ENCODE peak calls at places on chromosomes 1 and 21, in six cellular contexts. One of them, this sample, is unnamed.

GRCh38 chr21:36992671-36993070 is 13.8 kb upstream of the RIPPLY3 start:
- DNase-seq in sigmoid colon: no peak
- DNase-seq in A549: no peak
- DNase-seq in stomach: peak; percentile 39
- DNase-seq in GM12878: no peak
- DNase-seq in SK-N-SH: no peak
- DNase-seq in this sample: no peak

GRCh38 chr1:194233069-194233468 is 1046.7 kb upstream of the B3GALT2 start:
- DNase-seq in sigmoid colon: no peak
- DNase-seq in A549: peak; percentile 3
- DNase-seq in stomach: no peak
- DNase-seq in GM12878: no peak
- DNase-seq in SK-N-SH: no peak
- DNase-seq in this sample: no peak

GRCh38 chr1:160911441-160911840 is 26.5 kb upstream of the ITLN1 start:
- DNase-seq in sigmoid colon: no peak
- DNase-seq in A549: no peak
- DNase-seq in stomach: peak; percentile 59
- DNase-seq in GM12878: no peak
- DNase-seq in SK-N-SH: no peak
- DNase-seq in this sample: no peak

GRCh38 chr1:236522937-236523703 is 662 bp upstream of the LGALS8 start:
- DNase-seq in sigmoid colon: no peak
- DNase-seq in A549: peak; percentile 28
- DNase-seq in stomach: peak; percentile 41
- DNase-seq in GM12878: no peak
- DNase-seq in SK-N-SH: no peak
- DNase-seq in this sample: peak; percentile 50

GRCh38 chr1:20079661-20080305 is 9.8 kb downstream of the PLA2G5 start:
- DNase-seq in sigmoid colon: peak; percentile 50
- DNase-seq in A549: no peak
- DNase-seq in stomach: no peak
- DNase-seq in GM12878: no peak
- DNase-seq in SK-N-SH: peak; percentile 17
- DNase-seq in this sample: no peak

GRCh38 chr1:150820710-150821521 is 12.9 kb upstream of the CTSK start:
- DNase-seq in sigmoid colon: no peak
- DNase-seq in A549: no peak
- DNase-seq in stomach: no peak
- DNase-seq in GM12878: no peak
- DNase-seq in SK-N-SH: no peak
- DNase-seq in this sample: no peak

GRCh38 chr21:40143822-40144525 is 276.7 kb downstream of the PCP4 start:
- DNase-seq in sigmoid colon: no peak
- DNase-seq in A549: no peak
- DNase-seq in stomach: peak; percentile 60
- DNase-seq in GM12878: no peak
- DNase-seq in SK-N-SH: peak; percentile 69
- DNase-seq in this sample: peak; percentile 41

GRCh38 chr1:40593449-40594186 is 62.2 kb downstream of the ZNF684 start:
- DNase-seq in sigmoid colon: no peak
- DNase-seq in A549: no peak
- DNase-seq in stomach: no peak
- DNase-seq in GM12878: no peak
- DNase-seq in SK-N-SH: no peak
- DNase-seq in this sample: no peak

GRCh38 chr1:69613414-69613813 is 45.7 kb downstream of the LRRC7 start:
- DNase-seq in sigmoid colon: no peak
- DNase-seq in A549: no peak
- DNase-seq in stomach: no peak
- DNase-seq in GM12878: no peak
- DNase-seq in SK-N-SH: no peak
- DNase-seq in this sample: no peak

GRCh38 chr1:10867914-10868598 is 71.6 kb upstream of the CASZ1 start:
- DNase-seq in sigmoid colon: no peak
- DNase-seq in A549: no peak
- DNase-seq in stomach: no peak
- DNase-seq in GM12878: no peak
- DNase-seq in SK-N-SH: peak; percentile 53
- DNase-seq in this sample: no peak

GRCh38 chr1:87062687-87063086 is 148.3 kb downstream of the HS2ST1 start:
- DNase-seq in sigmoid colon: no peak
- DNase-seq in A549: no peak
- DNase-seq in stomach: no peak
- DNase-seq in GM12878: no peak
- DNase-seq in SK-N-SH: no peak
- DNase-seq in this sample: no peak

GRCh38 chr1:240139511-240139910 is 47.8 kb downstream of the FMN2 start:
- DNase-seq in sigmoid colon: no peak
- DNase-seq in A549: no peak
- DNase-seq in stomach: no peak
- DNase-seq in GM12878: no peak
- DNase-seq in SK-N-SH: no peak
- DNase-seq in this sample: no peak

GRCh38 chr1:203135636-203136305 is 8.2 kb downstream of the ADORA1 start:
- DNase-seq in sigmoid colon: peak; percentile 38
- DNase-seq in A549: no peak
- DNase-seq in stomach: no peak
- DNase-seq in GM12878: no peak
- DNase-seq in SK-N-SH: no peak
- DNase-seq in this sample: no peak

GRCh38 chr1:202689493-202690342 is 20.5 kb downstream of the SYT2 start:
- DNase-seq in sigmoid colon: no peak
- DNase-seq in A549: no peak
- DNase-seq in stomach: no peak
- DNase-seq in GM12878: no peak
- DNase-seq in SK-N-SH: no peak
- DNase-seq in this sample: no peak

GRCh38 chr1:153832293-153832692 is 57.1 kb downstream of the SLC27A3 start:
- DNase-seq in sigmoid colon: no peak
- DNase-seq in A549: no peak
- DNase-seq in stomach: no peak
- DNase-seq in GM12878: no peak
- DNase-seq in SK-N-SH: no peak
- DNase-seq in this sample: no peak

GRCh38 chr1:91807921-91808620 is 77.9 kb downstream of the TGFBR3 start:
- DNase-seq in sigmoid colon: no peak
- DNase-seq in A549: no peak
- DNase-seq in stomach: no peak
- DNase-seq in GM12878: no peak
- DNase-seq in SK-N-SH: no peak
- DNase-seq in this sample: no peak

GRCh38 chr1:198809247-198809646 is 170.4 kb downstream of the PTPRC start:
- DNase-seq in sigmoid colon: no peak
- DNase-seq in A549: no peak
- DNase-seq in stomach: no peak
- DNase-seq in GM12878: no peak
- DNase-seq in SK-N-SH: no peak
- DNase-seq in this sample: no peak

GRCh38 chr1:40153073-40153770 is 8.0 kb upstream of the RLF start:
- DNase-seq in sigmoid colon: no peak
- DNase-seq in A549: no peak
- DNase-seq in stomach: no peak
- DNase-seq in GM12878: peak; percentile 59
- DNase-seq in SK-N-SH: peak; percentile 27
- DNase-seq in this sample: no peak

GRCh38 chr21:42567181-42567560 is 53.5 kb downstream of the SLC37A1 start:
- DNase-seq in sigmoid colon: peak; percentile 40
- DNase-seq in A549: no peak
- DNase-seq in stomach: no peak
- DNase-seq in GM12878: no peak
- DNase-seq in SK-N-SH: no peak
- DNase-seq in this sample: peak; percentile 5

GRCh38 chr1:12169442-12170135 is 2.8 kb downstream of the TNFRSF1B start:
- DNase-seq in sigmoid colon: no peak
- DNase-seq in A549: no peak
- DNase-seq in stomach: no peak
- DNase-seq in GM12878: no peak
- DNase-seq in SK-N-SH: no peak
- DNase-seq in this sample: no peak
- TF ChIP-seq CTCF in sigmoid colon: no peak
- TF ChIP-seq CTCF in A549: no peak
- TF ChIP-seq CTCF in stomach: no peak
- TF ChIP-seq CTCF in GM12878: no peak
- TF ChIP-seq CTCF in SK-N-SH: no peak
- TF ChIP-seq CTCF in this sample: no peak

GRCh38 chr1:205121660-205122488 is at the start of gene RBBP5:
- DNase-seq in sigmoid colon: peak; percentile 97
- DNase-seq in A549: peak; percentile 98
- DNase-seq in stomach: peak; percentile 96
- DNase-seq in GM12878: peak; percentile 94
- DNase-seq in SK-N-SH: peak; percentile 84
- DNase-seq in this sample: peak; percentile 98
- TF ChIP-seq EP300 in sigmoid colon: no peak
- TF ChIP-seq EP300 in A549: peak; percentile 21
- TF ChIP-seq EP300 in stomach: no peak
- TF ChIP-seq EP300 in GM12878: no peak
- TF ChIP-seq EP300 in SK-N-SH: peak; percentile 36
- TF ChIP-seq EP300 in this sample: no peak

GRCh38 chr1:237873487-237873927 is 17.2 kb downstream of the ZP4 start:
- DNase-seq in sigmoid colon: no peak
- DNase-seq in A549: peak; percentile 40
- DNase-seq in stomach: no peak
- DNase-seq in GM12878: no peak
- DNase-seq in SK-N-SH: no peak
- DNase-seq in this sample: no peak

GRCh38 chr1:237878406-237878805 is 12.3 kb downstream of the ZP4 start:
- DNase-seq in sigmoid colon: no peak
- DNase-seq in A549: no peak
- DNase-seq in stomach: no peak
- DNase-seq in GM12878: no peak
- DNase-seq in SK-N-SH: no peak
- DNase-seq in this sample: no peak

GRCh38 chr1:237879195-237879594 is 11.5 kb downstream of the ZP4 start:
- DNase-seq in sigmoid colon: no peak
- DNase-seq in A549: peak; percentile 24
- DNase-seq in stomach: no peak
- DNase-seq in GM12878: no peak
- DNase-seq in SK-N-SH: no peak
- DNase-seq in this sample: no peak

GRCh38 chr1:237875291-237875690 is 15.4 kb downstream of the ZP4 start:
- DNase-seq in sigmoid colon: no peak
- DNase-seq in A549: no peak
- DNase-seq in stomach: no peak
- DNase-seq in GM12878: no peak
- DNase-seq in SK-N-SH: no peak
- DNase-seq in this sample: no peak

GRCh38 chr1:237877628-237878027 is 13.1 kb downstream of the ZP4 start:
- DNase-seq in sigmoid colon: no peak
- DNase-seq in A549: no peak
- DNase-seq in stomach: no peak
- DNase-seq in GM12878: no peak
- DNase-seq in SK-N-SH: no peak
- DNase-seq in this sample: no peak
- TF ChIP-seq CTCF in sigmoid colon: no peak
- TF ChIP-seq CTCF in A549: no peak
- TF ChIP-seq CTCF in stomach: no peak
- TF ChIP-seq CTCF in GM12878: no peak
- TF ChIP-seq CTCF in SK-N-SH: no peak
- TF ChIP-seq CTCF in this sample: no peak

DNA sequence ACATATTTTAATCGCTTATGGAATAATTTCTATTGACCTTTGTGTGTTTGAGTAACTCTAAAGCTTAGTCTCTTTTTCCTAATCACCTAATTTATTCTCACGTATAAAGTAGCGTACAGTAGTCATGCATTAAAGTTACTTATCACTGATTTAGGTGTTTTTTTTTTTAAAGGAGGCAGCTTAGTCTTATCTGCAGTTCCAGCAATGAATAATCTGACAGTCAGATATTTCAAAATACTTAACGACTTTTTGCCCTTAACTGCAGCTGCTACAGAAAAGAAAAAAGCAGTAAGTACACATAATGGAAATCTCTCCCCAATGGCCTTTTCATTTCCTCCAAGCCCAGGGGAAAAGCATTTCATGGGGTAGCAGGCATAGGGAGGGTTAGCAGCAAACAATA is 54.6 kb downstream of the SLC35F3 start:
- DNase-seq in sigmoid colon: no peak
- DNase-seq in A549: no peak
- DNase-seq in stomach: no peak
- DNase-seq in GM12878: no peak
- DNase-seq in SK-N-SH: no peak
- DNase-seq in this sample: no peak
- TF ChIP-seq EP300 in sigmoid colon: no peak
- TF ChIP-seq EP300 in A549: no peak
- TF ChIP-seq EP300 in stomach: no peak
- TF ChIP-seq EP300 in GM12878: no peak
- TF ChIP-seq EP300 in SK-N-SH: no peak
- TF ChIP-seq EP300 in this sample: no peak

DNA sequence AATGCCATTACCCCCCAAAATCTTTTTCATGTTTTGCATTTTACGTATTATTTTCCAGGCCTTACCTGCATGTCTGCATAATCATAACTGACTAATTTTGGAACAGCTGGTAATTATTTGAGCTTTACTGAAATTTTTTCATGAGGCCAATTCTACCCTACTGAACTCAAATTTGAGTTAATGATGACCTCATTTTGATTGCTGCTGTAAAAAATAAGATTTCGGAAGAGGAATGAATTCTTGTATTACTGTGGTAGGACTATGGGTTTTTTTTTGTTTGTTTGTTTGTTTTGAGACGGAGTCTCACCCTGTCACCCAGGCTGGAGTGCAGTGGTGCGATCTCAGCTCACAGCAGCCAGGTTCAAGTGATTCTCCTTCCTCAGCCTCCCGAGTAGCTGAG is 2.6 kb upstream of the METTL18 start:
- DNase-seq in sigmoid colon: no peak
- DNase-seq in A549: no peak
- DNase-seq in stomach: no peak
- DNase-seq in GM12878: no peak
- DNase-seq in SK-N-SH: no peak
- DNase-seq in this sample: no peak
- TF ChIP-seq CTCF in sigmoid colon: no peak
- TF ChIP-seq CTCF in A549: no peak
- TF ChIP-seq CTCF in stomach: no peak
- TF ChIP-seq CTCF in GM12878: no peak
- TF ChIP-seq CTCF in SK-N-SH: no peak
- TF ChIP-seq CTCF in this sample: no peak

This sample was measured in transverse colon.